ENCODE peak calls at places on chromosomes 13 and 19, in seven cellular contexts. One of them, this sample, is unnamed.

GRCh38 chr19:2808129-2808941 is 11.3 kb upstream of the ZNF554 start:
- DNase-seq in HL-60: no peak
- DNase-seq in pancreas: no peak
- DNase-seq in A549: no peak
- DNase-seq in aorta: no peak
- DNase-seq in CD8-positive, alpha-beta T cell: no peak
- DNase-seq in IMR-90: no peak
- DNase-seq in this sample: no peak

GRCh38 chr19:49442793-49443365 is 1.6 kb upstream of the SLC17A7 start:
- DNase-seq in HL-60: no peak
- DNase-seq in pancreas: peak
- DNase-seq in A549: peak
- DNase-seq in aorta: peak
- DNase-seq in CD8-positive, alpha-beta T cell: no peak
- DNase-seq in IMR-90: peak
- DNase-seq in this sample: peak

GRCh38 chr19:616276-616675 is 17.1 kb downstream of the POLRMT start:
- DNase-seq in HL-60: no peak
- DNase-seq in pancreas: no peak
- DNase-seq in A549: no peak
- DNase-seq in aorta: no peak
- DNase-seq in CD8-positive, alpha-beta T cell: no peak
- DNase-seq in IMR-90: no peak
- DNase-seq in this sample: no peak

GRCh38 chr13:99975626-99976025 is 4.1 kb upstream of the ZIC5 start:
- DNase-seq in HL-60: no peak
- DNase-seq in pancreas: no peak
- DNase-seq in A549: no peak
- DNase-seq in aorta: no peak
- DNase-seq in CD8-positive, alpha-beta T cell: no peak
- DNase-seq in IMR-90: no peak
- DNase-seq in this sample: no peak

GRCh38 chr19:19192910-19193423 is 909 bp downstream of the RFXANK start:
- DNase-seq in HL-60: no peak
- DNase-seq in pancreas: no peak
- DNase-seq in A549: no peak
- DNase-seq in aorta: no peak
- DNase-seq in CD8-positive, alpha-beta T cell: no peak
- DNase-seq in IMR-90: no peak
- DNase-seq in this sample: no peak

GRCh38 chr19:3210347-3211017 is 14.0 kb upstream of the CELF5 start:
- DNase-seq in HL-60: no peak
- DNase-seq in pancreas: no peak
- DNase-seq in A549: peak
- DNase-seq in aorta: no peak
- DNase-seq in CD8-positive, alpha-beta T cell: peak
- DNase-seq in IMR-90: no peak
- DNase-seq in this sample: peak

GRCh38 chr19:3855321-3855720 is 13.5 kb downstream of the ZFR2 start:
- DNase-seq in HL-60: no peak
- DNase-seq in pancreas: no peak
- DNase-seq in A549: no peak
- DNase-seq in aorta: no peak
- DNase-seq in CD8-positive, alpha-beta T cell: no peak
- DNase-seq in IMR-90: no peak
- DNase-seq in this sample: peak

GRCh38 chr13:68234278-68234677 is 1004.1 kb upstream of the PCDH9 start:
- DNase-seq in HL-60: no peak
- DNase-seq in pancreas: no peak
- DNase-seq in A549: no peak
- DNase-seq in aorta: no peak
- DNase-seq in CD8-positive, alpha-beta T cell: no peak
- DNase-seq in IMR-90: no peak
- DNase-seq in this sample: peak

GRCh38 chr13:57418067-57418677 is 213.4 kb upstream of the PCDH17 start:
- DNase-seq in HL-60: no peak
- DNase-seq in pancreas: no peak
- DNase-seq in A549: no peak
- DNase-seq in aorta: no peak
- DNase-seq in CD8-positive, alpha-beta T cell: no peak
- DNase-seq in IMR-90: no peak
- DNase-seq in this sample: no peak

GRCh38 chr13:75787249-75787940 is 151.3 kb downstream of the LMO7 start:
- DNase-seq in HL-60: no peak
- DNase-seq in pancreas: no peak
- DNase-seq in A549: no peak
- DNase-seq in aorta: no peak
- DNase-seq in CD8-positive, alpha-beta T cell: no peak
- DNase-seq in IMR-90: peak
- DNase-seq in this sample: no peak

GRCh38 chr19:6260376-6260775 is 19.4 kb downstream of the MLLT1 start:
- DNase-seq in HL-60: no peak
- DNase-seq in pancreas: no peak
- DNase-seq in A549: no peak
- DNase-seq in aorta: no peak
- DNase-seq in CD8-positive, alpha-beta T cell: no peak
- DNase-seq in IMR-90: no peak
- DNase-seq in this sample: no peak

GRCh38 chr19:41225238-41226052 is 6.4 kb downstream of the AXL start:
- DNase-seq in HL-60: peak
- DNase-seq in pancreas: peak
- DNase-seq in A549: peak
- DNase-seq in aorta: peak
- DNase-seq in CD8-positive, alpha-beta T cell: no peak
- DNase-seq in IMR-90: peak
- DNase-seq in this sample: peak

GRCh38 chr13:41675306-41675705 is 218.0 kb downstream of the RGCC start:
- DNase-seq in HL-60: no peak
- DNase-seq in pancreas: no peak
- DNase-seq in A549: no peak
- DNase-seq in aorta: no peak
- DNase-seq in CD8-positive, alpha-beta T cell: no peak
- DNase-seq in IMR-90: no peak
- DNase-seq in this sample: peak

GRCh38 chr13:52348983-52349780 is 56.8 kb downstream of the THSD1 start:
- DNase-seq in HL-60: no peak
- DNase-seq in pancreas: no peak
- DNase-seq in A549: peak
- DNase-seq in aorta: no peak
- DNase-seq in CD8-positive, alpha-beta T cell: no peak
- DNase-seq in IMR-90: peak
- DNase-seq in this sample: peak

GRCh38 chr13:101511161-101511560 is 58.7 kb downstream of the ITGBL1 start:
- DNase-seq in HL-60: no peak
- DNase-seq in pancreas: no peak
- DNase-seq in A549: no peak
- DNase-seq in aorta: no peak
- DNase-seq in CD8-positive, alpha-beta T cell: no peak
- DNase-seq in IMR-90: no peak
- DNase-seq in this sample: no peak

GRCh38 chr19:29967623-29968022 is 25.6 kb downstream of the URI1 start:
- DNase-seq in HL-60: no peak
- DNase-seq in pancreas: no peak
- DNase-seq in A549: no peak
- DNase-seq in aorta: no peak
- DNase-seq in CD8-positive, alpha-beta T cell: no peak
- DNase-seq in IMR-90: peak
- DNase-seq in this sample: no peak

GRCh38 chr19:4097501-4097900 is 26.4 kb downstream of the MAP2K2 start:
- DNase-seq in HL-60: no peak
- DNase-seq in pancreas: no peak
- DNase-seq in A549: no peak
- DNase-seq in aorta: peak
- DNase-seq in CD8-positive, alpha-beta T cell: no peak
- DNase-seq in IMR-90: no peak
- DNase-seq in this sample: no peak

GRCh38 chr13:97262058-97262457 is 39.9 kb downstream of the MBNL2 start:
- DNase-seq in HL-60: no peak
- DNase-seq in pancreas: no peak
- DNase-seq in A549: no peak
- DNase-seq in aorta: no peak
- DNase-seq in CD8-positive, alpha-beta T cell: no peak
- DNase-seq in IMR-90: no peak
- DNase-seq in this sample: no peak

GRCh38 chr13:30739646-30740642 is 4.6 kb downstream of the ALOX5AP start:
- DNase-seq in HL-60: peak
- DNase-seq in pancreas: no peak
- DNase-seq in A549: peak
- DNase-seq in aorta: no peak
- DNase-seq in CD8-positive, alpha-beta T cell: no peak
- DNase-seq in IMR-90: peak
- DNase-seq in this sample: peak

GRCh38 chr19:1243768-1244692 is 2.5 kb downstream of the ATP5F1D start:
- DNase-seq in HL-60: no peak
- DNase-seq in pancreas: peak
- DNase-seq in A549: peak
- DNase-seq in aorta: peak
- DNase-seq in CD8-positive, alpha-beta T cell: peak
- DNase-seq in IMR-90: peak
- DNase-seq in this sample: peak

GRCh38 chr13:20672772-20673171 is 30.7 kb upstream of the IL17D start:
- DNase-seq in HL-60: no peak
- DNase-seq in pancreas: no peak
- DNase-seq in A549: no peak
- DNase-seq in aorta: no peak
- DNase-seq in CD8-positive, alpha-beta T cell: no peak
- DNase-seq in IMR-90: peak
- DNase-seq in this sample: no peak

GRCh38 chr19:46944918-46945628 is 74.6 kb upstream of the NPAS1 start:
- DNase-seq in HL-60: no peak
- DNase-seq in pancreas: peak
- DNase-seq in A549: no peak
- DNase-seq in aorta: peak
- DNase-seq in CD8-positive, alpha-beta T cell: no peak
- DNase-seq in IMR-90: peak
- DNase-seq in this sample: no peak
- H3K27ac ChIP-seq in HL-60: no peak
- H3K27ac ChIP-seq in pancreas: no peak
- H3K27ac ChIP-seq in A549: no peak
- H3K27ac ChIP-seq in aorta: peak
- H3K27ac ChIP-seq in CD8-positive, alpha-beta T cell: no peak
- H3K27ac ChIP-seq in IMR-90: no peak
- H3K27ac ChIP-seq in this sample: peak

GRCh38 chr13:79913141-79913827 is 427.6 kb downstream of the SPRY2 start:
- DNase-seq in HL-60: no peak
- DNase-seq in pancreas: no peak
- DNase-seq in A549: no peak
- DNase-seq in aorta: no peak
- DNase-seq in CD8-positive, alpha-beta T cell: no peak
- DNase-seq in IMR-90: no peak
- DNase-seq in this sample: no peak

GRCh38 chr13:79918620-79919019 is 422.3 kb downstream of the SPRY2 start:
- DNase-seq in HL-60: no peak
- DNase-seq in pancreas: no peak
- DNase-seq in A549: no peak
- DNase-seq in aorta: no peak
- DNase-seq in CD8-positive, alpha-beta T cell: no peak
- DNase-seq in IMR-90: no peak
- DNase-seq in this sample: no peak

GRCh38 chr13:79917628-79918027 is 423.3 kb downstream of the SPRY2 start:
- DNase-seq in HL-60: no peak
- DNase-seq in pancreas: no peak
- DNase-seq in A549: no peak
- DNase-seq in aorta: no peak
- DNase-seq in CD8-positive, alpha-beta T cell: no peak
- DNase-seq in IMR-90: no peak
- DNase-seq in this sample: no peak

GRCh38 chr13:79915386-79915785 is 425.5 kb downstream of the SPRY2 start:
- DNase-seq in HL-60: no peak
- DNase-seq in pancreas: no peak
- DNase-seq in A549: no peak
- DNase-seq in aorta: no peak
- DNase-seq in CD8-positive, alpha-beta T cell: no peak
- DNase-seq in IMR-90: no peak
- DNase-seq in this sample: no peak

DNA sequence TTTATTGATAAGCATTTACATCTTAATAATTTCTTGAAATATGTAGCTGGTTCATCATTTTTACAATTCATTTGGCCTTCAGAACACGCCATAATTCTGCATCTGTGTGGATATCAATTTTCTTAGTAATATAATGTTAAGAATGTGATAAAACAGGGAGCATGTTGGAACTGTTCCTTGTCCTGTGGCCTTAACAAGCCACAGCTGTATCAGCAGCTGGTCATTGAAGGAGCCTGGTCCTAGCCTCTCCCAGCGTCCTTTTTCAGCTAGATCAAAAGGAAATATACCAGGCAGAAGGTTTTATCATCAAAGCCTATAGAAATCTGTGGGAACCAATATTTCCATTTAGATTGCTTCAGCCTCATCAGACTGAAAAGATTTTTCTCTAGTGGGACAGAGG is 421.8 kb downstream of the SPRY2 start:
- DNase-seq in HL-60: no peak
- DNase-seq in pancreas: no peak
- DNase-seq in A549: no peak
- DNase-seq in aorta: no peak
- DNase-seq in CD8-positive, alpha-beta T cell: no peak
- DNase-seq in IMR-90: no peak
- DNase-seq in this sample: no peak
- H3K27ac ChIP-seq in HL-60: no peak
- H3K27ac ChIP-seq in pancreas: no peak
- H3K27ac ChIP-seq in A549: no peak
- H3K27ac ChIP-seq in aorta: no peak
- H3K27ac ChIP-seq in CD8-positive, alpha-beta T cell: no peak
- H3K27ac ChIP-seq in IMR-90: no peak
- H3K27ac ChIP-seq in this sample: no peak

GRCh38 chr13:23067129-23067528 is 113.7 kb upstream of the SGCG start:
- DNase-seq in HL-60: no peak
- DNase-seq in pancreas: no peak
- DNase-seq in A549: no peak
- DNase-seq in aorta: no peak
- DNase-seq in CD8-positive, alpha-beta T cell: no peak
- DNase-seq in IMR-90: no peak
- DNase-seq in this sample: no peak
- H3K27ac ChIP-seq in HL-60: no peak
- H3K27ac ChIP-seq in pancreas: no peak
- H3K27ac ChIP-seq in A549: no peak
- H3K27ac ChIP-seq in aorta: no peak
- H3K27ac ChIP-seq in CD8-positive, alpha-beta T cell: no peak
- H3K27ac ChIP-seq in IMR-90: no peak
- H3K27ac ChIP-seq in this sample: no peak

GRCh38 chr13:48158915-48159314 is 64.0 kb upstream of the MED4 start:
- DNase-seq in HL-60: no peak
- DNase-seq in pancreas: no peak
- DNase-seq in A549: no peak
- DNase-seq in aorta: peak
- DNase-seq in CD8-positive, alpha-beta T cell: no peak
- DNase-seq in IMR-90: no peak
- DNase-seq in this sample: no peak

GRCh38 chr13:48161530-48162179 is 66.8 kb upstream of the MED4 start:
- DNase-seq in HL-60: peak
- DNase-seq in pancreas: peak
- DNase-seq in A549: no peak
- DNase-seq in aorta: peak
- DNase-seq in CD8-positive, alpha-beta T cell: no peak
- DNase-seq in IMR-90: no peak
- DNase-seq in this sample: no peak

GRCh38 chr13:48158290-48158689 is 63.4 kb upstream of the MED4 start:
- DNase-seq in HL-60: no peak
- DNase-seq in pancreas: no peak
- DNase-seq in A549: no peak
- DNase-seq in aorta: no peak
- DNase-seq in CD8-positive, alpha-beta T cell: no peak
- DNase-seq in IMR-90: no peak
- DNase-seq in this sample: no peak

GRCh38 chr13:48160879-48161278 is 66.0 kb upstream of the MED4 start:
- DNase-seq in HL-60: no peak
- DNase-seq in pancreas: no peak
- DNase-seq in A549: no peak
- DNase-seq in aorta: no peak
- DNase-seq in CD8-positive, alpha-beta T cell: no peak
- DNase-seq in IMR-90: no peak
- DNase-seq in this sample: peak

GRCh38 chr13:48159436-48160225 is 64.7 kb upstream of the MED4 start:
- DNase-seq in HL-60: no peak
- DNase-seq in pancreas: no peak
- DNase-seq in A549: no peak
- DNase-seq in aorta: no peak
- DNase-seq in CD8-positive, alpha-beta T cell: no peak
- DNase-seq in IMR-90: no peak
- DNase-seq in this sample: peak
- H3K27ac ChIP-seq in HL-60: peak
- H3K27ac ChIP-seq in pancreas: no peak
- H3K27ac ChIP-seq in A549: no peak
- H3K27ac ChIP-seq in aorta: no peak
- H3K27ac ChIP-seq in CD8-positive, alpha-beta T cell: no peak
- H3K27ac ChIP-seq in IMR-90: no peak
- H3K27ac ChIP-seq in this sample: peak

This sample was measured in RWPE1.